ENCODE peak calls at places on chromosomes 4 and X, in five cellular contexts. I is esophagus squamous epithelium, A is psoas muscle, Q is endothelial cell of umbilical vein, Y is endodermal cell. M is an unnamed sample.

GRCh38 chr4:26088433-26088928 is 174.5 kb downstream of the SMIM20 start:
- DNase-seq in Q (no peak), I (no peak), Y (no peak), A (peak), M (peak)

GRCh38 chr4:81743731-81744465 is 272.2 kb upstream of the RASGEF1B start:
- DNase-seq in Q (no peak), A (no peak), Y (no peak), I (no peak), M (no peak)

GRCh38 chr4:40980318-40980883 is 230.6 kb downstream of the NSUN7 start:
- DNase-seq in A (no peak), I (no peak), Y (peak), Q (peak), M (peak)

GRCh38 chr4:163672751-163673150 is 178.3 kb downstream of the TMA16 start:
- DNase-seq in Y (no peak), I (no peak), A (no peak), Q (no peak), M (no peak)

GRCh38 chr4:25723409-25723808 is 67.8 kb downstream of the SLC34A2 start:
- DNase-seq in Q (no peak), Y (no peak), A (no peak), I (no peak), M (peak)

GRCh38 chrX:81286608-81287007 is 84.7 kb downstream of the SH3BGRL start:
- DNase-seq in Y (no peak), A (no peak), Q (no peak), I (no peak), M (no peak)

GRCh38 chrX:65744965-65745364 is 77.5 kb downstream of the MSN start:
- DNase-seq in I (no peak), Y (no peak), A (no peak), Q (no peak), M (no peak)

GRCh38 chr4:141636771-141637460 is 533 bp downstream of the IL15 start:
- DNase-seq in Y (peak), I (no peak), Q (peak), A (peak), M (peak)

GRCh38 chrX:16897445-16897844 is 27.3 kb upstream of the RBBP7 start:
- DNase-seq in A (no peak), Q (no peak), Y (peak), I (no peak), M (no peak)

GRCh38 chr4:2695661-2696060 is 60.5 kb downstream of the TNIP2 start:
- DNase-seq in A (no peak), I (no peak), Q (no peak), Y (no peak), M (no peak)

GRCh38 chrX:5051831-5052491 is 1176.7 kb downstream of the NLGN4X start:
- DNase-seq in A (no peak), I (no peak), Y (peak), Q (no peak), M (peak)

GRCh38 chrX:129318375-129318774 is 204.9 kb downstream of the SMARCA1 start:
- DNase-seq in Y (peak), Q (peak), I (no peak), A (no peak), M (peak)

GRCh38 chr4:112604590-112604989 is 32.1 kb downstream of the ZGRF1 start:
- DNase-seq in I (no peak), Q (peak), Y (peak), A (no peak), M (peak)

GRCh38 chrX:110851780-110852179 is 56.2 kb upstream of the CHRDL1 start:
- DNase-seq in I (no peak), Q (no peak), A (peak), Y (peak), M (no peak)

GRCh38 chrX:37474478-37474877 is 97.0 kb upstream of the LANCL3 start:
- DNase-seq in I (no peak), A (no peak), Q (no peak), Y (peak), M (no peak)

GRCh38 chrX:37470711-37471110 is 100.8 kb upstream of the LANCL3 start:
- DNase-seq in Q (peak), I (no peak), A (no peak), Y (no peak), M (no peak)

GRCh38 chrX:37472836-37473235 is 98.6 kb upstream of the LANCL3 start:
- DNase-seq in Q (no peak), I (no peak), Y (no peak), A (no peak), M (no peak)

GRCh38 chrX:37476571-37477188 is 94.8 kb upstream of the LANCL3 start:
- DNase-seq in A (no peak), Y (no peak), Q (no peak), I (no peak), M (no peak)
- TF ChIP-seq CTCF in A (no peak), Y (no peak), Q (no peak), I (no peak), M (no peak)

DNA sequence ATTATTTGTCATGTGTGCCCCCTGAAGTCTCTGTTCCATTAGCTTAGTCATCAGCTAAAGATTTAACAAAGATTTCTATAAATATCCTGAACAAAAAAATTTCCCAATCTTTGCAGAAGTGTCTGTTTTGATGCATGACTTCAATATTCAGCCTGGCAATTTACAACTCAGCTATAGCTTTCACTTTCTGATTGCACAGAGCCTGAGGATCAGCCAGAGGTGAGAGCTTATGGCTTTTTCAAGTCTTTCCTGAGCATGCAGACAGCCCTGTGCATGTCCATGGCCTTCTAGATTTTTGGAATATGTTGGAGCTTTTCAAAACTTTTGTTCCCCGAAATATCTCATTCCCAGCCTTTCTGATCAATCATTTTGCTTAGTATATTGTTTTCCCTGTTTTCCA is 420.1 kb downstream of the ZNF674 start:
- DNase-seq in A (no peak), Q (no peak), Y (no peak), I (no peak), M (peak)
- H3K27ac ChIP-seq in A (no peak), Q (no peak), Y (no peak), I (no peak), M (no peak)

GRCh38 chrX:14356401-14356800 is 172.9 kb upstream of the GLRA2 start:
- DNase-seq in I (no peak), Q (no peak), Y (no peak), A (no peak), M (no peak)
- H3K4me3 ChIP-seq in I (no peak), Q (no peak), Y (no peak), A (no peak), M (no peak)

GRCh38 chr4:10074767-10075105 is 41.9 kb downstream of the WDR1 start:
- DNase-seq in Q (peak), A (no peak), Y (peak), I (no peak), M (peak)
- TF ChIP-seq CTCF in Q (peak), A (peak), Y (peak), I (peak), M (peak)

M was measured in cardiac muscle cell.